ENCODE peak calls at places on chromosomes 2 and 18, in nine cellular contexts. S, N, C, L, X, B, A, W and J are unnamed samples.

GRCh38 chr2:142094233-142094632 is 36.6 kb downstream of the LRP1B start:
- DNase-seq in C (no peak), B (no peak), A (no peak), S (no peak), L (no peak), W (no peak), X (no peak), N (no peak), J (no peak)

GRCh38 chr18:52408800-52409302 is 68.9 kb downstream of the DCC start:
- DNase-seq in B (no peak), L (no peak), X (no peak), N (no peak), C (no peak), A (no peak), W (no peak), S (no peak), J (no peak)

GRCh38 chr2:45992021-45992745 is 305.0 kb upstream of the EPAS1 start:
- DNase-seq in B (peak; percentile 60), A (peak; percentile 89), X (peak; percentile 91), N (no peak), S (peak; percentile 87), L (no peak), C (peak; percentile 84), W (peak; percentile 93), J (no peak)

GRCh38 chr2:136891100-136891499 is 125.8 kb downstream of the THSD7B start:
- DNase-seq in S (no peak), C (no peak), N (no peak), X (no peak), B (no peak), A (no peak), W (no peak), L (no peak), J (no peak)

GRCh38 chr2:47190188-47190818 is 35.2 kb upstream of the STPG4 start:
- DNase-seq in S (peak; percentile 90), A (peak; percentile 90), L (no peak), X (no peak), W (no peak), B (no peak), N (no peak), C (no peak), J (no peak)

GRCh38 chr18:58962331-58962730 is 97.7 kb downstream of the ZNF532 start:
- DNase-seq in B (no peak), X (no peak), L (no peak), C (no peak), W (no peak), A (no peak), N (no peak), S (no peak), J (no peak)

GRCh38 chr2:10447300-10448207 is 573 bp downstream of the ODC1 start:
- DNase-seq in C (peak; percentile 58), W (peak; percentile 92), S (peak; percentile 34), X (peak; percentile 26), A (peak; percentile 51), L (peak; percentile 71), N (no peak), B (peak; percentile 42), J (peak; percentile 48)

GRCh38 chr2:145851730-145852129 is 1331.8 kb upstream of the ZEB2 start:
- DNase-seq in W (no peak), B (no peak), S (no peak), L (no peak), X (no peak), C (no peak), N (no peak), A (peak; percentile 65), J (no peak)

GRCh38 chr2:232981356-232981755 is 31.7 kb downstream of the NGEF start:
- DNase-seq in W (peak; percentile 19), A (no peak), C (peak; percentile 90), L (no peak), N (no peak), B (peak; percentile 45), X (peak; percentile 23), S (no peak), J (no peak)

GRCh38 chr18:36590621-36591580 is 237.9 kb downstream of the TPGS2 start:
- DNase-seq in L (no peak), A (no peak), C (no peak), N (no peak), X (no peak), W (no peak), B (peak; percentile 74), S (no peak), J (no peak)

GRCh38 chr2:233244818-233245217 is 6.7 kb upstream of the ATG16L1 start:
- DNase-seq in S (peak; percentile 33), W (no peak), A (peak; percentile 25), X (peak; percentile 35), L (no peak), C (no peak), B (peak; percentile 66), N (no peak), J (no peak)

GRCh38 chr2:88832256-88832991 is 141.0 kb downstream of the RPIA start:
- DNase-seq in C (no peak), A (no peak), B (no peak), X (no peak), W (peak; percentile 20), S (no peak), N (no peak), L (no peak), J (peak; percentile 51)